ENCODE peak calls at places on chromosomes 6 and 20, in seven cellular contexts. D is endothelial cell of umbilical vein, H is uterus, W is transverse colon, E is Peyer's patch, R is HepG2, X is IMR-90. A is an unnamed sample.

GRCh38 chr6:22716721-22717120 is 147.4 kb downstream of the HDGFL1 start:
- DNase-seq in D (no peak), H (no peak), W (peak), E (no peak), R (no peak), X (no peak), A (no peak)

GRCh38 chr20:35600176-35600995 is 15.2 kb upstream of the SPAG4 start:
- DNase-seq in D (no peak), H (no peak), W (no peak), E (no peak), R (no peak), X (no peak), A (no peak)

GRCh38 chr6:107069631-107070548 is 41.9 kb downstream of the MTRES1 start:
- DNase-seq in D (no peak), H (no peak), W (no peak), E (no peak), R (no peak), X (no peak), A (no peak)

GRCh38 chr6:153131037-153131981 is at the start of gene RGS17:
- DNase-seq in D (peak), H (peak), W (peak), E (no peak), R (no peak), X (peak), A (no peak)

GRCh38 chr6:70411948-70412796 is 1.1 kb upstream of the FAM135A start:
- DNase-seq in D (no peak), H (no peak), W (peak), E (no peak), R (no peak), X (no peak), A (no peak)

GRCh38 chr20:21557246-21557982 is 43.5 kb upstream of the NKX2-2 start:
- DNase-seq in D (no peak), H (no peak), W (no peak), E (peak), R (no peak), X (no peak), A (no peak)

GRCh38 chr6:105601541-105602174 is 198.8 kb upstream of the PREP start:
- DNase-seq in D (no peak), H (peak), W (peak), E (peak), R (peak), X (peak), A (no peak)

GRCh38 chr6:7542878-7543394 is 1.5 kb downstream of the DSP start:
- DNase-seq in D (no peak), H (no peak), W (peak), E (peak), R (peak), X (peak), A (no peak)

GRCh38 chr20:48722737-48723191 is 105.0 kb downstream of the PREX1 start:
- DNase-seq in D (peak), H (no peak), W (no peak), E (peak), R (peak), X (no peak), A (no peak)

GRCh38 chr6:36907781-36908180 is 22.0 kb downstream of the C6orf89 start:
- DNase-seq in D (peak), H (no peak), W (peak), E (no peak), R (no peak), X (peak), A (no peak)

GRCh38 chr6:105209950-105210706 is 30.3 kb upstream of the POPDC3 start:
- DNase-seq in D (peak), H (no peak), W (no peak), E (no peak), R (peak), X (peak), A (no peak)

GRCh38 chr6:157715766-157716171 is 107.3 kb upstream of the SNX9 start:
- DNase-seq in D (no peak), H (peak), W (peak), E (peak), R (no peak), X (peak), A (no peak)

GRCh38 chr6:111573892-111574800 is 31.5 kb downstream of the TRAF3IP2 start:
- DNase-seq in D (peak), H (no peak), W (no peak), E (no peak), R (no peak), X (peak), A (no peak)

GRCh38 chr6:122969999-122970398 is 26.0 kb upstream of the CLVS2 start:
- DNase-seq in D (no peak), H (no peak), W (no peak), E (no peak), R (no peak), X (no peak), A (no peak)

GRCh38 chr20:37420610-37421009 is 74.7 kb downstream of the SRC start:
- DNase-seq in D (no peak), H (no peak), W (no peak), E (no peak), R (no peak), X (no peak), A (no peak)

GRCh38 chr6:46015119-46015968 is at the start of gene CLIC5:
- DNase-seq in D (no peak), H (no peak), W (peak), E (peak), R (no peak), X (no peak), A (no peak)

GRCh38 chr6:53566755-53567154 is 21.9 kb upstream of the GCLC start:
- DNase-seq in D (no peak), H (no peak), W (no peak), E (no peak), R (no peak), X (no peak), A (no peak)

GRCh38 chr6:107981695-107982094 is 23.7 kb upstream of the SEC63 start:
- DNase-seq in D (no peak), H (no peak), W (no peak), E (no peak), R (no peak), X (no peak), A (no peak)

GRCh38 chr6:169669147-169669546 is 32.7 kb downstream of the WDR27 start:
- DNase-seq in D (peak), H (no peak), W (no peak), E (no peak), R (no peak), X (no peak), A (no peak)

GRCh38 chr20:5835870-5836269 is 85.7 kb downstream of the SHLD1 start:
- DNase-seq in D (peak), H (no peak), W (no peak), E (no peak), R (no peak), X (peak), A (no peak)

GRCh38 chr6:132505158-132505557 is 7.8 kb downstream of the STX7 start:
- DNase-seq in D (no peak), H (no peak), W (no peak), E (no peak), R (no peak), X (no peak), A (no peak)

GRCh38 chr6:18154507-18155272 is at the start of gene TPMT:
- DNase-seq in D (no peak), H (no peak), W (peak), E (peak), R (no peak), X (no peak), A (no peak)

GRCh38 chr6:119207973-119208725 is 129.7 kb upstream of the FAM184A start:
- DNase-seq in D (no peak), H (no peak), W (no peak), E (no peak), R (no peak), X (peak), A (no peak)

GRCh38 chr6:20564269-20564668 is 30.0 kb downstream of the CDKAL1 start:
- DNase-seq in D (peak), H (no peak), W (no peak), E (no peak), R (no peak), X (peak), A (no peak)

GRCh38 chr6:29531668-29532067 is 27.9 kb downstream of the UBD start:
- DNase-seq in D (no peak), H (no peak), W (no peak), E (no peak), R (no peak), X (no peak), A (no peak)

GRCh38 chr6:159788757-159789376 is 535 bp downstream of the TCP1 start:
- DNase-seq in D (peak), H (peak), W (peak), E (peak), R (peak), X (peak), A (peak)

GRCh38 chr6:124970243-124970642 is 8.0 kb downstream of the RNF217 start:
- DNase-seq in D (no peak), H (no peak), W (no peak), E (no peak), R (no peak), X (peak), A (no peak)

GRCh38 chr6:82525775-82526515 is 162.3 kb downstream of the TPBG start:
- DNase-seq in D (no peak), H (no peak), W (no peak), E (no peak), R (no peak), X (no peak), A (no peak)

GRCh38 chr6:137341721-137342195 is 122.6 kb upstream of the IFNGR1 start:
- DNase-seq in D (no peak), H (no peak), W (peak), E (peak), R (no peak), X (no peak), A (no peak)

GRCh38 chr6:139112561-139112960 is 22.3 kb upstream of the HECA start:
- DNase-seq in D (no peak), H (no peak), W (no peak), E (no peak), R (no peak), X (no peak), A (no peak)

GRCh38 chr6:139820191-139820590 is 445.7 kb upstream of the CITED2 start:
- DNase-seq in D (peak), H (no peak), W (no peak), E (no peak), R (no peak), X (peak), A (no peak)

GRCh38 chr6:166761801-166762200 is 134.8 kb upstream of the RPS6KA2 start:
- DNase-seq in D (no peak), H (no peak), W (no peak), E (no peak), R (no peak), X (no peak), A (no peak)

GRCh38 chr20:4038676-4039075 is 23.3 kb upstream of the RNF24 start:
- DNase-seq in D (no peak), H (no peak), W (no peak), E (no peak), R (no peak), X (no peak), A (no peak)

GRCh38 chr20:31722388-31723281 is at the start of gene BCL2L1:
- DNase-seq in D (peak), H (peak), W (peak), E (peak), R (peak), X (peak), A (no peak)
- TF ChIP-seq POLR2A in D (peak), H (peak), W (peak), E (peak), R (peak), X (peak), A (peak)

DNA sequence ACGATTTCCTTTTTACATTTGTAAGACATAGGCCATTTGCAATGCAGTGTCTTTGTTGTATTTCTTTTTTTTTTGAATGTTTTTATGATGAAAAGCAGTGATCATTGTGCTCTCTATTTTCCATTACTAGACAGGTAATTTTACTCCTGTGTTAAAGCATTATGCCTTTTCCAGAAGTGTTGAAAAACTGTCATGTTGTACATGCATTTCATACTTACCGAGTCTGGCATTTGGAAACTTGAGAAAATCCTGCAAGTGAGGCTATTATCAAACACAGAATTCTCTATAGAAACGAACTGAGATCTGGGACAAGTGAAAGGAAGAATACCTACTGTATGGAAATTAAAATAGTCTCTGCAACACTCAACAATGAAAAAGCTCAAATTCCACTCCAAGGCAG is 78.6 kb upstream of the CNR1 start:
- DNase-seq in D (no peak), H (no peak), W (no peak), E (no peak), R (no peak), X (no peak), A (no peak)
- H3K4me3 ChIP-seq in D (no peak), H (no peak), W (no peak), E (no peak), R (no peak), X (no peak), A (no peak)

DNA sequence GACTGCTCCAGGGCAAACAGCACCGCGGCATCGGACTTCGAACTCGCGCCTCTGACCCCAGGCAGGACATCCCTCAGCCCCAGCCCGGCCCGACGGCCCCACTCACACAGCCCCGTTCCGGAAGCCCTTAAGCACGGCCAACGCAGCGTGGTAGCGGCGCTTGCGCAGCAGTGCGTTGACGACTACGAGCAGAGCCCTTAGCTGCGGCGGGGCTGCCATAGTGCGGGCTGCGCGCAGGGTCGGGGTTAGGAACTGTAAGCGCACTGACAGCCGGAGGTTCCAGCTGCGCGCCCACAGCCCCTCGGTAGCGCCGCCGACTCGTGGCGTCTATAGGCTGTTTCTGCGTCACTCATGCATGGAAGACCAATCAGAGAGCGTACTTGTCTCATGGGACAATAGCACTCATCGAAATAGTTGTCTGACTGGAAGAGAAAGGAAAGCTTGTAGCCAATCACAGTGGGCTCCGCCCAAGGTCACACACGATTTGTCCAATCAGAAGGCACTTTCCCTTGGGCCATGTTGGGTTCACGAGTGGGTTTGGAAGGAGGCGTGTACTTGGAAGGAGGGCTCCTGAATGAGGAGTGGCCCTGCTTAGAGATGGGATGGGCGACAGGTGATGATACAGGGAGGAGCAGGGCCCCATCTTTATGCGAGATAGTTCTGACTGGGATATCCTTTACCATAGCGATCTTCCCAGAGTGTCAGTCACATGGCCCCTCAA is at the start of gene PXMP4:
- DNase-seq in D (peak), H (peak), W (peak), E (peak), R (no peak), X (peak), A (peak)
- TF ChIP-seq POLR2A in D (peak), H (peak), W (peak), E (peak), R (no peak), X (no peak), A (no peak)

GRCh38 chr20:2130668-2131067 is 29.0 kb downstream of the STK35 start:
- DNase-seq in D (no peak), H (no peak), W (no peak), E (no peak), R (no peak), X (no peak), A (no peak)
- H3K4me3 ChIP-seq in D (no peak), H (no peak), W (no peak), E (no peak), R (no peak), X (no peak), A (no peak)

GRCh38 chr6:96925290-96925687 is 761 bp downstream of the KLHL32 start:
- DNase-seq in D (no peak), H (no peak), W (no peak), E (no peak), R (no peak), X (no peak), A (no peak)
- TF ChIP-seq POLR2A in D (no peak), H (no peak), W (no peak), E (no peak), R (no peak), X (no peak), A (no peak)

DNA sequence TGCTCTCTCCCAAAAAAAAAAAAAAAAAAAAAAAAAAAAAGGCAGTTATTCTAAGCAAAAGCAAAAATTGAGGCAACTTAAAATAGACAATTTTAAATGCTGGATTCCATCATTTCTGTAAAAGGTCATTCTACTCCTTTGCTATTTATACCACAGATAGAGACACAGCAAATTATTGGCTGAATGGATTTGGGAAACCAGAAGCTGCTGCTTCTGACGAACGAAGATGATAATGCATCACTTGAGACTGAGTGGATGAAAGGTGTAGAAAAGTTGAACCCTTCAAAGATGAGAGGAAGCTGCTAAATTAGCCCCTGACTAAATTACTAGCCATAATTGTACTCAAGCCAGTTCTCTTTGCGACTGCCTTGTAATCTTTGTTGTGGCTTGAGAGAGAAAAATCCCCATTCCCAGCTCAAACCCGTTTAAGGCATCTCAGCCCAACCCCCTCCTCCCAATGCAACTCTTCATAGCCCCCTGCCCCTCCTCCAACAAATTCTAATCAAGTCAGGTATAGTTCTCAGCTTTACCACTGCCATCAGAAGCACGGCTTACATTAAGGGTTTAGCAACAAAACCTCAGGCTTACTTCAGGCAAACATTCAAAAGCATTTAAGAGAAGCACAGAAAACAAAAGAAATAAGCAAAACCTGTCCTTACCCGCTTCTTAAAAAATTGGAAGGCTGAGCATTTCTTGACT is 1.0 kb downstream of the SGK1 start:
- DNase-seq in D (no peak), H (no peak), W (no peak), E (no peak), R (no peak), X (no peak), A (no peak)
- H3K4me3 ChIP-seq in D (peak), H (peak), W (no peak), E (no peak), R (no peak), X (peak), A (peak)